ENCODE peak calls at places on chromosomes 7 and 10, in six cellular contexts. Y is fibroblast of the aortic adventitia; T is ecto neural progenitor cell; L is GM13977; G is activated T-cell treated with anti-CD3 and anti-CD28 coated beads, Interleukin-2, amount 50 U/mL, for 48 hours; I is activated T-helper 1 cell treated with anti-CD3 and anti-CD28 coated beads, Interleukin-12 subunit alpha, Interleukin-12 subunit beta, Interleukin-2, Interleukin-4 antibody, amounts not matched to agents 30 ng/mL and 10 ng/mL and 1 ng/mL, durations not matched to agents 14 hours and 24 hours and 36 hours. U is an unnamed sample.

GRCh38 chr7:135441791-135442190 is 68.1 kb downstream of the CNOT4 start:
- DNase-seq in Y (peak; percentile 42), T (no peak), L (peak; percentile 6), G (no peak), I (no peak), U (no peak)

GRCh38 chr7:2006921-2007381 is 225.8 kb downstream of the MAD1L1 start:
- DNase-seq in Y (no peak), T (no peak), L (no peak), G (no peak), I (no peak), U (no peak)

GRCh38 chr7:131027287-131027773 is 293.3 kb upstream of the KLF14 start:
- DNase-seq in Y (peak; percentile 78), T (no peak), L (no peak), G (peak; percentile 55), I (no peak), U (no peak)

GRCh38 chr7:90334193-90334843 is 12.2 kb upstream of the GTPBP10 start:
- DNase-seq in Y (no peak), T (no peak), L (no peak), G (no peak), I (no peak), U (no peak)

GRCh38 chr7:82362129-82362528 is 81.4 kb downstream of the CACNA2D1 start:
- DNase-seq in Y (peak; percentile 77), T (no peak), L (no peak), G (no peak), I (no peak), U (no peak)

GRCh38 chr7:30594055-30594539 is 581 bp upstream of the GARS1 start:
- DNase-seq in Y (peak; percentile 55), T (no peak), L (peak; percentile 60), G (peak; percentile 65), I (no peak), U (peak; percentile 54)

GRCh38 chr7:46832136-46832535 is 749.8 kb downstream of the TNS3 start:
- DNase-seq in Y (peak; percentile 50), T (no peak), L (no peak), G (no peak), I (no peak), U (no peak)

GRCh38 chr7:45716380-45717203 is 142.4 kb downstream of the ADCY1 start:
- DNase-seq in Y (no peak), T (no peak), L (no peak), G (no peak), I (no peak), U (no peak)

GRCh38 chr7:138142583-138143201 is 66.4 kb downstream of the AKR1D1 start:
- DNase-seq in Y (no peak), T (no peak), L (no peak), G (no peak), I (no peak), U (no peak)

GRCh38 chr7:75639893-75640600 is 98.7 kb downstream of the HIP1 start:
- DNase-seq in Y (no peak), T (no peak), L (peak; percentile 15), G (no peak), I (no peak), U (no peak)

GRCh38 chr10:49654036-49654693 is 25.3 kb upstream of the C10orf53 start:
- DNase-seq in Y (no peak), T (peak; percentile 30), L (no peak), G (no peak), I (no peak), U (no peak)

GRCh38 chr10:70190581-70190980 is 20.3 kb upstream of the SAR1A start:
- DNase-seq in Y (peak; percentile 34), T (no peak), L (no peak), G (no peak), I (no peak), U (no peak)

GRCh38 chr10:11760151-11760550 is 18.0 kb downstream of the ECHDC3 start:
- DNase-seq in Y (no peak), T (no peak), L (no peak), G (no peak), I (no peak), U (no peak)

GRCh38 chr7:107966701-107967100 is 36.3 kb downstream of the LAMB1 start:
- DNase-seq in Y (peak; percentile 58), T (no peak), L (no peak), G (no peak), I (no peak), U (no peak)

GRCh38 chr7:20444041-20444440 is 113.3 kb downstream of the ITGB8 start:
- DNase-seq in Y (peak; percentile 73), T (no peak), L (no peak), G (no peak), I (no peak), U (no peak)

GRCh38 chr10:46074547-46074946 is 28.5 kb upstream of the MSMB start:
- DNase-seq in Y (no peak), T (no peak), L (no peak), G (no peak), I (no peak), U (no peak)

GRCh38 chr10:46297406-46298204 is 10.8 kb downstream of the ANTXRL start:
- DNase-seq in Y (no peak), T (no peak), L (no peak), G (peak; percentile 22), I (no peak), U (no peak)

GRCh38 chr10:76301950-76302349 is 870.5 kb downstream of the LRMDA start:
- DNase-seq in Y (no peak), T (no peak), L (no peak), G (no peak), I (no peak), U (no peak)